ENCODE peak calls at places on chromosomes 13 and 19, in seven cellular contexts. One of them, this sample, is unnamed.

GRCh38 chr13:64810701-64811258 is 2419.4 kb downstream of the PCDH9 start:
- DNase-seq in Peyer's patch: no peak
- DNase-seq in activated CD4-positive, alpha-beta T cell treated with anti-CD3 and anti-CD28 coated beads, Interleukin-2, amount 50 U/mL, for 24 hours: no peak
- DNase-seq in aorta: no peak
- DNase-seq in HT-29: no peak
- DNase-seq in thoracic aorta: no peak
- DNase-seq in dermis blood vessel endothelial cell: peak; percentile 37
- DNase-seq in this sample: no peak

GRCh38 chr19:47609885-47610545 is 1.1 kb downstream of the BICRA start:
- DNase-seq in thoracic aorta: no peak
- DNase-seq in activated CD4-positive, alpha-beta T cell treated with anti-CD3 and anti-CD28 coated beads, Interleukin-2, amount 50 U/mL, for 24 hours: no peak
- DNase-seq in dermis blood vessel endothelial cell: peak; percentile 51
- DNase-seq in HT-29: peak; percentile 69
- DNase-seq in Peyer's patch: peak; percentile 83
- DNase-seq in aorta: peak; percentile 66
- DNase-seq in this sample: peak; percentile 71

GRCh38 chr13:94249512-94249911 is 230.0 kb downstream of the DCT start:
- DNase-seq in dermis blood vessel endothelial cell: no peak
- DNase-seq in thoracic aorta: no peak
- DNase-seq in aorta: no peak
- DNase-seq in HT-29: no peak
- DNase-seq in Peyer's patch: no peak
- DNase-seq in activated CD4-positive, alpha-beta T cell treated with anti-CD3 and anti-CD28 coated beads, Interleukin-2, amount 50 U/mL, for 24 hours: no peak
- DNase-seq in this sample: no peak

GRCh38 chr19:16001481-16002312 is 52.9 kb downstream of the OR10H4 start:
- DNase-seq in activated CD4-positive, alpha-beta T cell treated with anti-CD3 and anti-CD28 coated beads, Interleukin-2, amount 50 U/mL, for 24 hours: no peak
- DNase-seq in thoracic aorta: no peak
- DNase-seq in HT-29: peak; percentile 4
- DNase-seq in dermis blood vessel endothelial cell: peak; percentile 29
- DNase-seq in aorta: no peak
- DNase-seq in Peyer's patch: no peak
- DNase-seq in this sample: peak; percentile 80

GRCh38 chr13:43127827-43128226 is 104.4 kb downstream of the DNAJC15 start:
- DNase-seq in thoracic aorta: no peak
- DNase-seq in HT-29: no peak
- DNase-seq in aorta: no peak
- DNase-seq in Peyer's patch: no peak
- DNase-seq in dermis blood vessel endothelial cell: no peak
- DNase-seq in activated CD4-positive, alpha-beta T cell treated with anti-CD3 and anti-CD28 coated beads, Interleukin-2, amount 50 U/mL, for 24 hours: no peak
- DNase-seq in this sample: no peak

GRCh38 chr19:52343548-52343947 is 7.5 kb downstream of the ZNF610 start:
- DNase-seq in thoracic aorta: no peak
- DNase-seq in dermis blood vessel endothelial cell: peak; percentile 75
- DNase-seq in activated CD4-positive, alpha-beta T cell treated with anti-CD3 and anti-CD28 coated beads, Interleukin-2, amount 50 U/mL, for 24 hours: peak; percentile 14
- DNase-seq in aorta: no peak
- DNase-seq in HT-29: peak; percentile 41
- DNase-seq in Peyer's patch: peak; percentile 64
- DNase-seq in this sample: peak; percentile 26

GRCh38 chr19:13155472-13156284 is 5.5 kb downstream of the IER2 start:
- DNase-seq in thoracic aorta: no peak
- DNase-seq in aorta: peak; percentile 89
- DNase-seq in Peyer's patch: peak; percentile 92
- DNase-seq in activated CD4-positive, alpha-beta T cell treated with anti-CD3 and anti-CD28 coated beads, Interleukin-2, amount 50 U/mL, for 24 hours: no peak
- DNase-seq in dermis blood vessel endothelial cell: peak; percentile 88
- DNase-seq in HT-29: peak; percentile 73
- DNase-seq in this sample: peak; percentile 77

GRCh38 chr13:97492257-97492656 is 58.3 kb downstream of the RAP2A start:
- DNase-seq in aorta: no peak
- DNase-seq in activated CD4-positive, alpha-beta T cell treated with anti-CD3 and anti-CD28 coated beads, Interleukin-2, amount 50 U/mL, for 24 hours: no peak
- DNase-seq in Peyer's patch: no peak
- DNase-seq in dermis blood vessel endothelial cell: no peak
- DNase-seq in HT-29: no peak
- DNase-seq in thoracic aorta: no peak
- DNase-seq in this sample: no peak

GRCh38 chr13:112931028-112931934 is 37.7 kb upstream of the MCF2L start:
- DNase-seq in Peyer's patch: peak; percentile 79
- DNase-seq in activated CD4-positive, alpha-beta T cell treated with anti-CD3 and anti-CD28 coated beads, Interleukin-2, amount 50 U/mL, for 24 hours: no peak
- DNase-seq in dermis blood vessel endothelial cell: peak; percentile 62
- DNase-seq in aorta: no peak
- DNase-seq in HT-29: peak; percentile 94
- DNase-seq in thoracic aorta: no peak
- DNase-seq in this sample: peak; percentile 88

GRCh38 chr19:12365094-12365371 is 450 bp downstream of the ZNF442 start:
- DNase-seq in HT-29: no peak
- DNase-seq in aorta: no peak
- DNase-seq in thoracic aorta: no peak
- DNase-seq in dermis blood vessel endothelial cell: peak; percentile 46
- DNase-seq in activated CD4-positive, alpha-beta T cell treated with anti-CD3 and anti-CD28 coated beads, Interleukin-2, amount 50 U/mL, for 24 hours: no peak
- DNase-seq in Peyer's patch: no peak
- DNase-seq in this sample: peak; percentile 29

GRCh38 chr19:531009-531752 is 379 bp upstream of the CDC34 start:
- DNase-seq in dermis blood vessel endothelial cell: peak; percentile 86
- DNase-seq in aorta: peak; percentile 87
- DNase-seq in thoracic aorta: no peak
- DNase-seq in Peyer's patch: peak; percentile 91
- DNase-seq in HT-29: peak; percentile 65
- DNase-seq in activated CD4-positive, alpha-beta T cell treated with anti-CD3 and anti-CD28 coated beads, Interleukin-2, amount 50 U/mL, for 24 hours: peak; percentile 85
- DNase-seq in this sample: peak; percentile 83

GRCh38 chr19:41339936-41340335 is 13.8 kb downstream of the TGFB1 start:
- DNase-seq in aorta: no peak
- DNase-seq in dermis blood vessel endothelial cell: no peak
- DNase-seq in Peyer's patch: no peak
- DNase-seq in activated CD4-positive, alpha-beta T cell treated with anti-CD3 and anti-CD28 coated beads, Interleukin-2, amount 50 U/mL, for 24 hours: no peak
- DNase-seq in HT-29: no peak
- DNase-seq in thoracic aorta: no peak
- DNase-seq in this sample: no peak

GRCh38 chr19:33281296-33281926 is 20.9 kb downstream of the CEBPA start:
- DNase-seq in activated CD4-positive, alpha-beta T cell treated with anti-CD3 and anti-CD28 coated beads, Interleukin-2, amount 50 U/mL, for 24 hours: no peak
- DNase-seq in dermis blood vessel endothelial cell: no peak
- DNase-seq in Peyer's patch: no peak
- DNase-seq in aorta: no peak
- DNase-seq in HT-29: peak; percentile 35
- DNase-seq in thoracic aorta: no peak
- DNase-seq in this sample: no peak

GRCh38 chr13:98285852-98286594 is 109.0 kb upstream of the RNF113B start:
- DNase-seq in thoracic aorta: no peak
- DNase-seq in Peyer's patch: no peak
- DNase-seq in activated CD4-positive, alpha-beta T cell treated with anti-CD3 and anti-CD28 coated beads, Interleukin-2, amount 50 U/mL, for 24 hours: no peak
- DNase-seq in HT-29: no peak
- DNase-seq in aorta: no peak
- DNase-seq in dermis blood vessel endothelial cell: no peak
- DNase-seq in this sample: no peak

GRCh38 chr19:13835791-13836723 is 40.8 kb downstream of the ZSWIM4 start:
- DNase-seq in aorta: peak; percentile 86
- DNase-seq in HT-29: peak; percentile 36
- DNase-seq in thoracic aorta: no peak
- DNase-seq in activated CD4-positive, alpha-beta T cell treated with anti-CD3 and anti-CD28 coated beads, Interleukin-2, amount 50 U/mL, for 24 hours: no peak
- DNase-seq in dermis blood vessel endothelial cell: peak; percentile 47
- DNase-seq in Peyer's patch: no peak
- DNase-seq in this sample: no peak

GRCh38 chr19:33325920-33326319 is 23.6 kb upstream of the CEBPA start:
- DNase-seq in aorta: no peak
- DNase-seq in HT-29: no peak
- DNase-seq in Peyer's patch: no peak
- DNase-seq in activated CD4-positive, alpha-beta T cell treated with anti-CD3 and anti-CD28 coated beads, Interleukin-2, amount 50 U/mL, for 24 hours: no peak
- DNase-seq in thoracic aorta: no peak
- DNase-seq in dermis blood vessel endothelial cell: no peak
- DNase-seq in this sample: no peak